ENCODE peak calls at places on chromosomes 7 and 10, in nine cellular contexts. D, U, I, X, W, F, Q, T and A are unnamed samples.

GRCh38 chr10:326350-326749 is 191.1 kb downstream of the ZMYND11 start:
- DNase-seq in T (no peak), Q (no peak), U (no peak), I (no peak), F (no peak), X (no peak), W (no peak), D (no peak), A (no peak)

GRCh38 chr7:106119719-106120118 is 7.6 kb upstream of the SYPL1 start:
- DNase-seq in I (no peak), T (no peak), Q (no peak), W (no peak), D (no peak), U (no peak), X (no peak), F (no peak), A (no peak)

GRCh38 chr10:34681933-34682332 is 133.2 kb downstream of the PARD3 start:
- DNase-seq in D (no peak), I (no peak), U (no peak), W (peak; percentile 44), Q (no peak), F (no peak), X (no peak), T (no peak), A (no peak)

GRCh38 chr7:133408212-133408611 is 155.3 kb downstream of the EXOC4 start:
- DNase-seq in I (no peak), U (no peak), T (no peak), Q (no peak), X (no peak), D (no peak), W (no peak), F (no peak), A (no peak)

GRCh38 chr7:89001306-89001705 is 205.8 kb upstream of the TEX47 start:
- DNase-seq in T (no peak), X (no peak), W (no peak), F (no peak), Q (no peak), U (no peak), D (no peak), I (no peak), A (no peak)

GRCh38 chr10:74875966-74876365 is 49.6 kb downstream of the KAT6B start:
- DNase-seq in U (no peak), W (no peak), X (no peak), F (no peak), T (no peak), D (no peak), Q (no peak), I (no peak), A (no peak)

GRCh38 chr10:62082729-62083412 is 181.4 kb downstream of the ARID5B start:
- DNase-seq in F (no peak), Q (no peak), T (peak; percentile 33), X (no peak), I (peak; percentile 80), D (peak; percentile 55), U (peak; percentile 38), W (no peak), A (no peak)

GRCh38 chr10:30705086-30705624 is 75.6 kb upstream of the LYZL2 start:
- DNase-seq in F (no peak), W (no peak), T (peak; percentile 18), D (peak; percentile 44), I (no peak), U (no peak), X (no peak), Q (no peak), A (no peak)

GRCh38 chr7:93799750-93800357 is 90.7 kb downstream of the TFPI2 start:
- DNase-seq in D (no peak), I (peak; percentile 30), W (peak; percentile 27), T (no peak), U (peak; percentile 12), F (no peak), Q (peak; percentile 5), X (no peak), A (no peak)

DNA sequence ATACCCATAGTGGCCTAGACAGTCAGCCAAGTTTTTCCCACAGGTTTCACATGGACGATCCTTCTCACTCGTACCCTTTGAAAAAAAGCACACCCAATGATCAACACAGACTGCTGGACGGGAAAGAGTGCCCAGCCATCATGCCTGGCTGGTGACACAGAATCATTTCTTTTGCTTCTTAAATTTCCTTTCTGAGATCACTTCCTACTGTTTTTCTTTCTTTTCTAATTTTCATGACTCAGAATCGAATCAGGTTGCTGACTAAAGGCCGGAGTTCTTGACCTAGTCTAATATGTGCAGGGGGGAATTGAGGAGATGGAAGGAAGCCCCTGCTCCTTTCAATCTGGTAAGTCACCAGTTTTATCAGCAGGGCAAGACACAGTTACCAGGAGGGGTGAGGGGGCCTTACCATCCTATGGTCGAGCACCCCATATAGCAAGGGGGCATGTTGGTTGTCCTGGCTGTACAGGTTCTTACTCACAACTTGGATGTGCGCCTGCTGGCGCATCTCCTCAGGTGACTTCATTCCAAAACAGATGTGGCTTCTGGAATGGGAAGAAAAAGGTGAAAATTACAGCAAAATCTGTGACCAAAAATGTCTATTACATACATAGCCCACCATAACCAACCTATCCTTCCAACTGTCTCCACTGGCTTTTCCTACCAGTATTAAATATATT is 3.5 kb downstream of the POLR3A start:
- DNase-seq in T (no peak), I (peak; percentile 31), U (peak; percentile 77), Q (peak; percentile 86), F (no peak), X (no peak), D (no peak), W (no peak), A (no peak)
- H3K27ac ChIP-seq in T (no peak overlapping the region), I (peak overlapping the region; percentile 66), U (peak overlapping the region; percentile 48), Q (no peak overlapping the region), F (no peak overlapping the region), X (no peak overlapping the region), D (no peak overlapping the region), W (no peak overlapping the region), A (no peak overlapping the region)

GRCh38 chr7:47266131-47266706 is 315.7 kb downstream of the TNS3 start:
- DNase-seq in U (peak; percentile 33), T (no peak), X (peak; percentile 65), I (peak; percentile 89), W (peak; percentile 67), F (peak; percentile 58), Q (peak; percentile 61), D (no peak), A (peak; percentile 64)

GRCh38 chr7:47267346-47267745 is 314.6 kb downstream of the TNS3 start:
- DNase-seq in U (no peak), Q (no peak), X (no peak), W (no peak), T (no peak), F (no peak), I (no peak), D (no peak), A (no peak)

GRCh38 chr7:47265621-47266020 is 316.3 kb downstream of the TNS3 start:
- DNase-seq in Q (no peak), F (no peak), U (no peak), D (no peak), I (no peak), T (no peak), X (no peak), W (no peak), A (no peak)

GRCh38 chr7:47268826-47269465 is 313.0 kb downstream of the TNS3 start:
- DNase-seq in D (no peak), U (no peak), T (no peak), Q (no peak), W (no peak), X (no peak), I (no peak), F (no peak), A (no peak)

DNA sequence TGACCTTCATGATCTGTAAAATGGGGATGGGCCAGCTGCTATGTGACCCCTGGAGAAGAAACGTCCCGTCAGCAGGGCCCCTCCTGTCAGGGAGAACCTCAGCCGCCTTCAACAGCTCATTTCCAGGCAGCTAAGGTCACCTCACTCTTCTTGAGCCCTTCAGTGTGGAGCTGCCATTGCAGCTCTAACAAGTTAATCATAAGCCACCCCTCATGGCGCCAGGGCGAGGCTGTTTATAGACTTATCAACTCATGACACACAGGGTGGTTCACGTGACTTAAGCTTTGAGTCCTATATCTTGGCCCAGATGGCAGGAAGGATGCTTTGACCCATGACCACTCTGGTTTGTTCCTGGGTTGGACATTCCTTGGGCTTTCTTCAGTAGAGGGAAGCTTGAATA is 315.1 kb downstream of the TNS3 start:
- DNase-seq in W (no peak), D (no peak), U (no peak), Q (no peak), X (no peak), F (no peak), I (peak; percentile 51), T (no peak), A (peak; percentile 62)
- H3K27ac ChIP-seq in W (no peak overlapping the region), D (no peak overlapping the region), U (no peak overlapping the region), Q (peak overlapping the region; percentile 39), X (peak overlapping the region; percentile 46), F (peak overlapping the region; percentile 9), I (no peak overlapping the region), T (no peak overlapping the region), A (peak overlapping the region; percentile 1)

GRCh38 chr10:32931593-32931992 is 26.4 kb downstream of the ITGB1 start:
- DNase-seq in W (no peak), I (no peak), X (no peak), T (no peak), U (no peak), F (no peak), Q (no peak), D (no peak), A (no peak)
- H3K27ac ChIP-seq in W (no peak overlapping the region), I (no peak overlapping the region), X (no peak overlapping the region), T (no peak overlapping the region), U (no peak overlapping the region), F (no peak overlapping the region), Q (peak overlapping the region; percentile 86), D (no peak overlapping the region), A (no peak overlapping the region)

GRCh38 chr7:47361229-47361628 is 220.7 kb downstream of the TNS3 start:
- DNase-seq in Q (no peak), X (no peak), T (no peak), D (no peak), W (no peak), F (no peak), U (peak; percentile 7), I (no peak), A (no peak)

GRCh38 chr7:47362984-47363383 is 218.9 kb downstream of the TNS3 start:
- DNase-seq in X (no peak), D (no peak), U (no peak), I (no peak), W (no peak), T (no peak), Q (no peak), F (no peak), A (no peak)

GRCh38 chr7:47358944-47359588 is 222.8 kb downstream of the TNS3 start:
- DNase-seq in T (no peak), W (no peak), I (no peak), D (no peak), F (no peak), Q (no peak), U (no peak), X (no peak), A (no peak)

GRCh38 chr7:47360301-47360900 is 221.5 kb downstream of the TNS3 start:
- DNase-seq in Q (no peak), U (no peak), D (no peak), X (no peak), T (no peak), I (no peak), F (no peak), W (no peak), A (no peak)

DNA sequence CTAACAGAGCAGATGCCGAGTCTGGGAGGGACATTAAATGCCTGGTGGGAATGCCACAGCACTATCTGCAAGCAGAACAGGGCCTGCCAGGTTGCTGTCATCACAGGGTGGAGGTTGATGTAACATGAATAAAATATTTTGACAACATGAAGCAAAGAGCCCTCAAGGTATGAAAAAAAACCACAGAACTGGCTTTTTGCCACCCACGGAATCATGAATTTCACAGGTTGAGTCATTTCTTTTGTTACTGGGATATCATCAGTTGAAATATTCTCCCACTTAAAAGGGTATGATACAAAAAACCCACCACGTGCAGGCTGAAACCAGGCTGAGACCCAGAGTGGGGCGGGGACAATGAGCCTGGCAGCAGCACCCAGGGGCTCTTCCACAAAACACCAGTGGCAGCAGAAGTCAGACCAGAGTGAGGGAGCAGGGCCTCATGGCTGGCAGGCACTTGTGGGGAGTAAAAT is 220.1 kb downstream of the TNS3 start:
- DNase-seq in I (peak; percentile 60), W (no peak), U (peak; percentile 96), Q (no peak), F (no peak), T (no peak), X (no peak), D (no peak), A (no peak)
- H3K27ac ChIP-seq in I (no peak overlapping the region), W (no peak overlapping the region), U (peak overlapping the region; percentile 31), Q (no peak overlapping the region), F (no peak overlapping the region), T (no peak overlapping the region), X (no peak overlapping the region), D (no peak overlapping the region), A (no peak overlapping the region)